ENCODE peak calls at places on chromosome 12, in four cellular contexts. W, V, E and P are unnamed samples.

GRCh38 chr12:1651946-1652345 is 22.9 kb downstream of the WNT5B start:
- DNase-seq in V (no peak), E (no peak), W (no peak), P (no peak)

GRCh38 chr12:132199526-132200319 is 55.5 kb downstream of the NOC4L start:
- DNase-seq in W (no peak), V (no peak), E (no peak), P (no peak)

GRCh38 chr12:63045020-63045860 is 105.8 kb downstream of the AVPR1A start:
- DNase-seq in V (no peak), E (no peak), W (no peak), P (no peak)

GRCh38 chr12:20154060-20154459 is 214.3 kb upstream of the PDE3A start:
- DNase-seq in V (no peak), E (no peak), W (no peak), P (no peak)

GRCh38 chr12:52164624-52165023 is 27.2 kb downstream of the KRT80 start:
- DNase-seq in W (no peak), V (no peak), E (no peak), P (no peak)

GRCh38 chr12:122473543-122474323 is 27.0 kb downstream of the ZCCHC8 start:
- DNase-seq in V (no peak), W (no peak), E (peak), P (no peak)

GRCh38 chr12:64057706-64058105 is 164.4 kb downstream of the KICS2 start:
- DNase-seq in E (no peak), V (no peak), W (no peak), P (no peak)

GRCh38 chr12:113063396-113064350 is 7.1 kb downstream of the DTX1 start:
- DNase-seq in W (no peak), V (no peak), E (no peak), P (no peak)

GRCh38 chr12:113359133-113359938 is 949 bp downstream of the PLBD2 start:
- DNase-seq in E (no peak), V (no peak), W (no peak), P (no peak)

GRCh38 chr12:25553083-25553482 is at the start of gene LMNTD1:
- DNase-seq in E (no peak), W (no peak), V (no peak), P (no peak)

GRCh38 chr12:31491819-31492598 is 98.9 kb downstream of the DENND5B start:
- DNase-seq in V (peak), E (no peak), W (peak), P (peak)

GRCh38 chr12:88251798-88252197 is 109.7 kb downstream of the TMTC3 start:
- DNase-seq in E (no peak), W (no peak), V (no peak), P (no peak)